ENCODE peak calls at places on chromosomes 3 and 15, in four cellular contexts. V is K562, S is HepG2, P is GM12878. Z is an unnamed sample.

GRCh38 chr15:70092462-70092850 is 5.3 kb downstream of the TLE3 start:
- DNase-seq in V (no peak), S (no peak), P (no peak), Z (no peak)

GRCh38 chr3:108845709-108846293 is 23.2 kb downstream of the TRAT1 start:
- DNase-seq in V (no peak), S (no peak), P (no peak), Z (no peak)

GRCh38 chr3:157220211-157220610 is 60.3 kb upstream of the CCNL1 start:
- DNase-seq in V (no peak), S (no peak), P (no peak), Z (no peak)

GRCh38 chr3:150227839-150228238 is 180.3 kb upstream of the TSC22D2 start:
- DNase-seq in V (peak), S (peak), P (no peak), Z (peak)

GRCh38 chr3:182909318-182910040 is 70.9 kb downstream of the DCUN1D1 start:
- DNase-seq in V (peak), S (no peak), P (no peak), Z (peak)

GRCh38 chr15:58369261-58369699 is 62.5 kb upstream of the LIPC start:
- DNase-seq in V (no peak), S (peak), P (no peak), Z (no peak)

GRCh38 chr3:181210275-181210674 is 220.7 kb upstream of the DNAJC19 start:
- DNase-seq in V (no peak), S (peak), P (no peak), Z (peak)

GRCh38 chr3:44825264-44825925 is 36.3 kb upstream of the TMEM42 start:
- DNase-seq in V (no peak), S (no peak), P (no peak), Z (no peak)

GRCh38 chr3:32181801-32182200 is 56.7 kb upstream of the CMTM8 start:
- DNase-seq in V (no peak), S (no peak), P (no peak), Z (no peak)

GRCh38 chr3:23546186-23546585 is 259.6 kb upstream of the UBE2E1 start:
- DNase-seq in V (no peak), S (no peak), P (no peak), Z (no peak)

GRCh38 chr15:49282366-49282765 is 112.3 kb downstream of the GALK2 start:
- DNase-seq in V (no peak), S (no peak), P (no peak), Z (no peak)

GRCh38 chr3:140588558-140588957 is 89.3 kb upstream of the TRIM42 start:
- DNase-seq in V (no peak), S (no peak), P (no peak), Z (no peak)

GRCh38 chr3:46372492-46373359 is 2.0 kb downstream of the CCR5 start:
- DNase-seq in V (no peak), S (no peak), P (no peak), Z (peak)

GRCh38 chr15:88247914-88248313 is 8.6 kb downstream of the NTRK3 start:
- DNase-seq in V (no peak), S (no peak), P (no peak), Z (no peak)

GRCh38 chr15:66698318-66698961 is 3.6 kb upstream of the SMAD6 start:
- DNase-seq in V (no peak), S (peak), P (no peak), Z (peak)

GRCh38 chr15:70093070-70093469 is 4.6 kb downstream of the TLE3 start:
- DNase-seq in V (no peak), S (peak), P (no peak), Z (no peak)

GRCh38 chr3:131561511-131561910 is 58.7 kb upstream of the MRPL3 start:
- DNase-seq in V (no peak), S (no peak), P (no peak), Z (no peak)

GRCh38 chr3:115800489-115801080 is 177.3 kb downstream of the GAP43 start:
- DNase-seq in V (no peak), S (no peak), P (no peak), Z (no peak)

GRCh38 chr15:36468746-36469145 is 110.7 kb upstream of the CDIN1 start:
- DNase-seq in V (no peak), S (no peak), P (no peak), Z (no peak)

GRCh38 chr15:97547381-97547780 is 413.1 kb upstream of the ARRDC4 start:
- DNase-seq in V (no peak), S (no peak), P (no peak), Z (no peak)

GRCh38 chr3:9536212-9536611 is 17.4 kb downstream of the LHFPL4 start:
- DNase-seq in V (no peak), S (no peak), P (no peak), Z (no peak)

GRCh38 chr3:141275032-141275422 is 43.4 kb downstream of the PXYLP1 start:
- DNase-seq in V (no peak), S (peak), P (no peak), Z (no peak)

GRCh38 chr15:92869977-92870644 is 30.0 kb upstream of the CHD2 start:
- DNase-seq in V (no peak), S (no peak), P (no peak), Z (no peak)

GRCh38 chr15:92683511-92683834 is 27.9 kb upstream of the FAM174B start:
- DNase-seq in V (no peak), S (peak), P (no peak), Z (no peak)

GRCh38 chr3:126287536-126288181 is 69.5 kb downstream of the KLF15 start:
- DNase-seq in V (no peak), S (peak), P (no peak), Z (peak)

GRCh38 chr3:141367038-141367730 is 1.1 kb upstream of the ZBTB38 start:
- DNase-seq in V (no peak), S (no peak), P (no peak), Z (no peak)

GRCh38 chr3:299590-300301 is 103.2 kb downstream of the CHL1 start:
- DNase-seq in V (no peak), S (no peak), P (no peak), Z (no peak)

GRCh38 chr3:111729087-111729846 is 129.8 kb upstream of the PHLDB2 start:
- DNase-seq in V (no peak), S (no peak), P (no peak), Z (no peak)
- TF ChIP-seq BHLHE40 in V (no peak), S (no peak), P (no peak), Z (no peak)

GRCh38 chr3:42180901-42181300 is 85.1 kb downstream of the CCK start:
- DNase-seq in V (no peak), S (peak), P (no peak), Z (no peak)

GRCh38 chr3:42177801-42178150 is 86.6 kb downstream of the TRAK1 start:
- DNase-seq in V (no peak), S (no peak), P (no peak), Z (no peak)

GRCh38 chr3:42176635-42177034 is 85.5 kb downstream of the TRAK1 start:
- DNase-seq in V (no peak), S (no peak), P (no peak), Z (no peak)

GRCh38 chr3:42177068-42177800 is 86.1 kb downstream of the TRAK1 start:
- DNase-seq in V (no peak), S (no peak), P (no peak), Z (no peak)

DNA sequence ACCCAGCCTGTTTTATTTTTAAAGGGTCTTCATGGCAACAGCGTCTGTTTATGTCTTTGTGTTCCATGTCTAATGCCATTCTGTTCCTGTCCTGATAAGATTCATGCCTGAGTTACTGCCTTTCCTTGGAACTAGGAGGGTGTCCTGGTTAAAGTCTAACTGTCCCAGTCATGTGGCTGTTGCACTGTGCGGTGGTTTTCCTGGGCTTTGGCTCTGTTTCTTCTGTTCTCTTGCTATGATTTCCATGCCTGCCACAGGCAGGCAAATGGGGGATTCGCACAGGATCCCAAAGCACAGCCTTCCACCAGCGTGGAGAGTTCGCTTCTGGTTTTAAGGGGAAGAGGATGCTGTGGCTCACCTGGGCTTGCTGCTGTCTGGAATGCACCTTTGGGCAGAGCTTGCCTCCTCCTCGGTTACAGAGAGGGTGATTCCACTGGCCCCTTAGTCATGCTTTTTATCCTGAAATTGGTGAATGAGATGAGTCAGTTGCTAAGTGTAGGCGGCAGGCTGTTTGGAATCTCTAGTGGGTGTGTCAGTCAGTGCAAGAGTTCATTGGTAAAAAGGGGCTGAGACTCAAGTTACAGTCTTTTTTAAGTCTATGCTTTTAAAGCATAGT is 86.8 kb downstream of the CCK start:
- DNase-seq in V (peak), S (peak), P (no peak), Z (peak)
- TF ChIP-seq SP1 in V (no peak), S (no peak), P (no peak), Z (no peak)

DNA sequence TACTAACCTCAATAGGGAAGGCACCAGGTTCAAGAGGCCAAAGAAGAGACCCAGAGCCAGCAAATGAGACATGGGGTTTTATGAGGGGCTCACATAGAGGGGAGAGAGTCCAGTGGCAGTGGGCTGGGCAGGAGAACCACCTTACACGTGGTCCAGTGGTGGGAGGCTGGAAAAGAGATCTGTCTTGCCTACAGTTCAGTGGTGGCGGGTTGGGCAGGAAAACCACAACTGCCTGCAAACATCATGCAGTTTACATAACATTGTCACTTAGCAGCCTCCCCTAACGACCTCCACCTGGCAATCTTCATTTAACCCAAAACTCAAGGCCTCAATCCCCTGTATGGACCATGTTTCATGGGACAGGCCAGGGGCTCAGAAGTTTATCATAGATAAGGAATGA is 29.1 kb downstream of the CRYGS start:
- DNase-seq in V (no peak), S (no peak), P (no peak), Z (no peak)
- TF ChIP-seq FOXM1 in V (no peak), S (no peak), P (peak), Z (no peak)

GRCh38 chr3:121817753-121818152 is 17.1 kb downstream of the IQCB1 start:
- DNase-seq in V (no peak), S (no peak), P (no peak), Z (no peak)

GRCh38 chr3:121819236-121819635 is 15.6 kb downstream of the IQCB1 start:
- DNase-seq in V (no peak), S (no peak), P (no peak), Z (no peak)

GRCh38 chr3:121822973-121823372 is 11.9 kb downstream of the IQCB1 start:
- DNase-seq in V (no peak), S (no peak), P (no peak), Z (no peak)

GRCh38 chr3:121818578-121818977 is 16.3 kb downstream of the IQCB1 start:
- DNase-seq in V (no peak), S (no peak), P (no peak), Z (no peak)

DNA sequence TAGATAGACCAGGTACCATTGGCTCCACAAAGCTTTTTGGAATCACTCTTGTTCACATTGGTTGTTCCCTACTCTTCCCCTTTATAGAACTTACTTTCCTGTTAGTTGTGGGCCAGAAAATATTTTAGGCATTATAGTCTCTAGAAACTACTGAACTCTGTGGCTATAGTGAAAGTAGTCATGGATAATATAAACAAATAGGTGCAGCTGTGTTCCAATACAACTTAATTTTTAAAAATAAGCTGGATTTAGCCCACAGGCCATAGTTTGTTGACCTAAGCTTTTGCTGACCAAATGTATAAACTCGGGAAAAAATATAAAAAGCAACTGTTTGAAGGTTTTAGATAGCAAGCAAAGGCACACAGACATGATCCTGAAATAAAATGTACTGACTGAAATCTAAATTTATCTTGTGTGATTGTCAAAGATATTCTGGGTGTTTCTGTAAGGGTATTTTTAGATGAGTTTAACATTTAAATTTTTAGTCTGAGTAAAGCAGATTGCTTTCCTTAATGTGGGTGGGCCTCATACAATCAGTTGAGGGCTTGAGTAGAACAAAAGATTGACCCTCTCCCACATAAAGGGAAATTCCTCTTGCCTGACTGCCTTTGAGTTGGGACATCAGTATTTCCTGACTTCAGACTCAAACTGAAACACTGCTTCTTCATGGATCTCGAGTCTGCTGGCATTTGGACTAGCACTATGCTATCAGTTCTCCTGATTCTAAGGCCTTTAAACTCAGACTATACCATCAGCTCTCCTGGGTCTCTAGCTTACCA is 13.2 kb downstream of the IQCB1 start:
- DNase-seq in V (no peak), S (no peak), P (no peak), Z (no peak)
- TF ChIP-seq BHLHE40 in V (no peak), S (no peak), P (no peak), Z (no peak)

Z was measured in HEK293T.